ENCODE peak calls at places on chromosomes 11 and 22, in six cellular contexts. One of them, this sample, is unnamed.

GRCh38 chr11:60767388-60767811 is 10.7 kb downstream of the MS4A15 start:
- DNase-seq in A549: peak; percentile 21
- DNase-seq in endothelial cell of umbilical vein: peak; percentile 16
- DNase-seq in HepG2: no peak
- DNase-seq in K562: peak; percentile 66
- DNase-seq in GM12878: no peak
- DNase-seq in this sample: no peak

GRCh38 chr11:90178751-90179150 is 44.1 kb downstream of the CHORDC1 start:
- DNase-seq in A549: no peak
- DNase-seq in endothelial cell of umbilical vein: no peak
- DNase-seq in HepG2: no peak
- DNase-seq in K562: no peak
- DNase-seq in GM12878: no peak
- DNase-seq in this sample: no peak

GRCh38 chr11:46710821-46711269 is 8.2 kb upstream of the F2 start:
- DNase-seq in A549: peak; percentile 53
- DNase-seq in endothelial cell of umbilical vein: no peak
- DNase-seq in HepG2: no peak
- DNase-seq in K562: no peak
- DNase-seq in GM12878: no peak
- DNase-seq in this sample: no peak

GRCh38 chr11:64834723-64835615 is 9.5 kb downstream of the CDC42BPG start:
- DNase-seq in A549: peak; percentile 53
- DNase-seq in endothelial cell of umbilical vein: no peak
- DNase-seq in HepG2: no peak
- DNase-seq in K562: no peak
- DNase-seq in GM12878: no peak
- DNase-seq in this sample: no peak

GRCh38 chr11:26846222-26846621 is 124.4 kb upstream of the SLC5A12 start:
- DNase-seq in A549: no peak
- DNase-seq in endothelial cell of umbilical vein: no peak
- DNase-seq in HepG2: no peak
- DNase-seq in K562: no peak
- DNase-seq in GM12878: no peak
- DNase-seq in this sample: no peak

GRCh38 chr11:13332124-13332523 is 54.5 kb downstream of the BMAL1 start:
- DNase-seq in A549: no peak
- DNase-seq in endothelial cell of umbilical vein: no peak
- DNase-seq in HepG2: no peak
- DNase-seq in K562: no peak
- DNase-seq in GM12878: no peak
- DNase-seq in this sample: no peak

GRCh38 chr22:35022291-35022690 is 43.7 kb upstream of the ISX start:
- DNase-seq in A549: no peak
- DNase-seq in endothelial cell of umbilical vein: no peak
- DNase-seq in HepG2: no peak
- DNase-seq in K562: no peak
- DNase-seq in GM12878: no peak
- DNase-seq in this sample: no peak

GRCh38 chr11:34512810-34513673 is 552 bp downstream of the ELF5 start:
- DNase-seq in A549: peak; percentile 74
- DNase-seq in endothelial cell of umbilical vein: peak; percentile 49
- DNase-seq in HepG2: peak; percentile 69
- DNase-seq in K562: peak; percentile 73
- DNase-seq in GM12878: peak; percentile 7
- DNase-seq in this sample: peak; percentile 67

GRCh38 chr11:63908631-63909491 is 8.1 kb downstream of the RCOR2 start:
- DNase-seq in A549: no peak
- DNase-seq in endothelial cell of umbilical vein: no peak
- DNase-seq in HepG2: no peak
- DNase-seq in K562: no peak
- DNase-seq in GM12878: no peak
- DNase-seq in this sample: no peak

GRCh38 chr11:134761926-134762247 is 349.8 kb upstream of the B3GAT1 start:
- DNase-seq in A549: no peak
- DNase-seq in endothelial cell of umbilical vein: no peak
- DNase-seq in HepG2: no peak
- DNase-seq in K562: no peak
- DNase-seq in GM12878: no peak
- DNase-seq in this sample: no peak

GRCh38 chr11:45663486-45664375 is 1.7 kb downstream of the CHST1 start:
- DNase-seq in A549: no peak
- DNase-seq in endothelial cell of umbilical vein: no peak
- DNase-seq in HepG2: no peak
- DNase-seq in K562: no peak
- DNase-seq in GM12878: no peak
- DNase-seq in this sample: no peak

GRCh38 chr11:69122337-69122641 is 33.4 kb upstream of the SMIM38 start:
- DNase-seq in A549: no peak
- DNase-seq in endothelial cell of umbilical vein: no peak
- DNase-seq in HepG2: no peak
- DNase-seq in K562: no peak
- DNase-seq in GM12878: no peak
- DNase-seq in this sample: no peak

GRCh38 chr11:68862426-68862825 is 20.7 kb upstream of the CPT1A start:
- DNase-seq in A549: no peak
- DNase-seq in endothelial cell of umbilical vein: no peak
- DNase-seq in HepG2: no peak
- DNase-seq in K562: no peak
- DNase-seq in GM12878: no peak
- DNase-seq in this sample: no peak

GRCh38 chr22:40637181-40638150 is 947 bp upstream of the MRTFA start:
- DNase-seq in A549: no peak
- DNase-seq in endothelial cell of umbilical vein: no peak
- DNase-seq in HepG2: no peak
- DNase-seq in K562: peak; percentile 42
- DNase-seq in GM12878: no peak
- DNase-seq in this sample: no peak

GRCh38 chr22:46878549-46878948 is 116.1 kb downstream of the TBC1D22A start:
- DNase-seq in A549: peak; percentile 15
- DNase-seq in endothelial cell of umbilical vein: no peak
- DNase-seq in HepG2: no peak
- DNase-seq in K562: peak; percentile 49
- DNase-seq in GM12878: no peak
- DNase-seq in this sample: peak; percentile 42

GRCh38 chr11:122634507-122634906 is 21.0 kb upstream of the UBASH3B start:
- DNase-seq in A549: no peak
- DNase-seq in endothelial cell of umbilical vein: no peak
- DNase-seq in HepG2: no peak
- DNase-seq in K562: no peak
- DNase-seq in GM12878: no peak
- DNase-seq in this sample: peak; percentile 30

GRCh38 chr11:21838422-21838821 is 354.5 kb upstream of the ANO5 start:
- DNase-seq in A549: no peak
- DNase-seq in endothelial cell of umbilical vein: no peak
- DNase-seq in HepG2: no peak
- DNase-seq in K562: no peak
- DNase-seq in GM12878: no peak
- DNase-seq in this sample: no peak

GRCh38 chr11:114678125-114679036 is at the start of gene NXPE2:
- DNase-seq in A549: peak; percentile 25
- DNase-seq in endothelial cell of umbilical vein: no peak
- DNase-seq in HepG2: no peak
- DNase-seq in K562: no peak
- DNase-seq in GM12878: no peak
- DNase-seq in this sample: no peak

GRCh38 chr22:44775862-44776261 is 23.5 kb downstream of the ARHGAP8 start:
- DNase-seq in A549: no peak
- DNase-seq in endothelial cell of umbilical vein: no peak
- DNase-seq in HepG2: no peak
- DNase-seq in K562: no peak
- DNase-seq in GM12878: no peak
- DNase-seq in this sample: no peak

GRCh38 chr11:14414470-14415461 is 55.8 kb upstream of the RRAS2 start:
- DNase-seq in A549: no peak
- DNase-seq in endothelial cell of umbilical vein: no peak
- DNase-seq in HepG2: no peak
- DNase-seq in K562: peak; percentile 71
- DNase-seq in GM12878: peak; percentile 41
- DNase-seq in this sample: no peak

DNA sequence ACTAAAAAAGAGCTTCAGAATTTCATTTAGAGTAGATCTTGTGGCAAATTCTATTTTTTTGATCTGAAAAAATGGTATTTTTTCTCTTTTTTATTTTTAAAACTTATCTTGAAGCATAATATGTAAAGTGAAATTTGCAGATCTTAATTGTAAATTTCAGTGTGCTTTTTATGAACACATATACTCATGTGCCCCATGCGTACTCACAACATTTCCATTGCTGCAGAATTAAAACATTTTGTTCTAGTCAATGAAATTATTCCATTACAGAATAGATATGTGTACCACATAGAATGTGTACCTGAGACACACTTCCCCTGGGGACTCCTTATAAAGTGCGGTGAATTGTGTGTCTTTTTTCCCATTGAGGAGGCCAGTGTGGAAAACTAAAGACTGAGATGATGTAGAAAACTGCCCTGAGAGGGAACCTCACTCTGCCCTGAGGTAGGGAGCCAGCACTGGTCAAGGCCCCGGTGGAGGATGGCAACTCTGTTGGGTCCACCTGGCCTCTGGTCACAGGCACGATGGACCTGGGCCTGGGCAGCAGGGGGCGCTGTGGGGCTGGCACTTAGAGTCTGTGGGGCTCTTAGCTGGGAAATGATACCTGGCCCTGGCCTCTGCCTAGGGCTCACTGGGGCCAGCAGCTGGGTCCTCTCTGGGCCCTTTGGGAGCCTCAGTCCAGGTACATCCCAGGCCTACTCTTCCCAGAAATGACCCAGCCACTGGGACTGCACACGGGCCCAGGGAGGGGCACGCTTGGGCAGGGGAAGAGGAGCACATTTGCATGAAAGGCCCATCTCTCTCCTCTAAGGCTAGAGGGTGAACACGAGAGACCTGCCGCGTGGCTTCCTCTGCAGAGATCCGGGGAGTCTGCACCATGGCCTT is 77.9 kb upstream of the TOP3B start:
- DNase-seq in A549: peak; percentile 44
- DNase-seq in endothelial cell of umbilical vein: peak; percentile 20
- DNase-seq in HepG2: peak; percentile 40
- DNase-seq in K562: peak; percentile 96
- DNase-seq in GM12878: no peak
- DNase-seq in this sample: peak; percentile 80
- TF ChIP-seq MYC in A549: no peak
- TF ChIP-seq MYC in endothelial cell of umbilical vein: no peak
- TF ChIP-seq MYC in HepG2: no peak
- TF ChIP-seq MYC in K562: peak; percentile 60
- TF ChIP-seq MYC in GM12878: no peak
- TF ChIP-seq MYC in this sample: no peak

DNA sequence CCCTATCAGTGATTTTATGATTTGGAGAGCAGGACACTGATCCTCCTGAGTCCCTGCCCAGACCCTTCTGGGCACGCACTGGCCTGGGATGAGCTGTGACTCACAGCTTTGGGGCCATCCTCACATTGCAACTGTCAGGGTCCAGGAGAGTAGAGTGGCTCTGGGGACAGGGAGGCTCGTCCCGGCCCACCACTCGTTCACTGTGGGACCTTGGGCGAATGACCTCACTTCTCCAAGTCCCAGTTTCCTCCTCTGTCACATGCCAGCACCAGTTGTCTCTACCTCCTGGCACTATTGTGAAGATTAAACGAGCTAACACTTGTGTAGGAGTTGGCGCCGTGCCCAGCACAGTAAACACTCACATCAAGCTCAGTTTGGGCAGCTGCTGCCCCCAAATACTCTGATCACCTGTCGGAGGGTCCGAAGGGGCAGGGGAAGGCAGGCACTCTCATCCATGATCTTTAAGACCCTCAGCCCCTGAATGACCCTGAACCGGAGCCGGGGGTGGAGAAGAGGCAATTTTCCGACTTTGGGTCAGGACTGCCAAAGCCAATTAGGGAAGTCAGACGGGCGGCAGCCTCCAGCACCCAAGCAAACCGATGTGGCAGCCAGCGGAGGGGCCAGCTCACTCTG is 235.1 kb downstream of the MIAT start:
- DNase-seq in A549: peak; percentile 24
- DNase-seq in endothelial cell of umbilical vein: peak; percentile 12
- DNase-seq in HepG2: no peak
- DNase-seq in K562: no peak
- DNase-seq in GM12878: no peak
- DNase-seq in this sample: no peak
- TF ChIP-seq MAX in A549: no peak
- TF ChIP-seq MAX in endothelial cell of umbilical vein: no peak
- TF ChIP-seq MAX in HepG2: no peak
- TF ChIP-seq MAX in K562: no peak
- TF ChIP-seq MAX in GM12878: no peak
- TF ChIP-seq MAX in this sample: no peak

DNA sequence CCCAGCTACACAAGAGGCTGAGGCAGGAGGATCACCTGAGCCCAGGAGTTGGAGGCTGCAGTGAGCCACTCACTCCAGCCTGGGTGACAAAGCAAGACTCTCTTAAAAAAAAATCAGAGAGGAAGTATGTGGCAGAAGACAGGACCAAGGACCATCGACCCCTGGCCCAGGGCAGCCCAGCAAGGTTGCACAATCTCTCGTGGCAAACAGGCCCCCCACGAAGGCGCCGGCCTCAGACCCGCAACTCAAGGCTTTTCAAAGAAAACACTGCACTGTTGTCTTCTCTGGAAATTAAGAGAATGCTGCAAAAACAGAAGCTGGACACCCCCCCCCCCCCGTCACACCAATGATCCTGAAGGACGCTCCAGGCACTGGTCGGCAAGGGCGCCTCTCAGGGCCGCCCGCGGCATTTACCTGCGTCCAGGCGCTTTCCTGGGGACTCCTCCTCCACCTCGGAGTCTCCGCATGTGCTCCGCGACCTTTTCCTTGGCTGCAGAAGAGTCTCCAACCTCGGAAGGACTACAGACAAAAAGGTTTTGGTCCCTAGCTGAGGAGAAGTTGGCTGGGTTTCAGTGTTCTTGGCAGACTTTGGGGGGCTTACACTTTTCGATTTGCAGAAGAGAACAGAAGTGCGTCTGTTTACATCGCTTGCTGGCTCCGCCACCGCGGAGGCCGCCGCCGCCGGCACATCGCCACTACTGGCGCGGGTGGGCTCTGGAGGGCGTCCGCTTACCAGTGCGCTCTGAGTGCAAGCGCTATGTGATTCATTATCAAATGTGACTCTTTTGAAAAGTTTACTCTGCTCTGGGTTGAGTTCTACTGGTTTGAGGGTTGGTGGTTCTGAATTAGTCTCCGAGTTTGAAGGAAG is 40.5 kb downstream of the BRD1 start:
- DNase-seq in A549: no peak
- DNase-seq in endothelial cell of umbilical vein: no peak
- DNase-seq in HepG2: no peak
- DNase-seq in K562: no peak
- DNase-seq in GM12878: no peak
- DNase-seq in this sample: peak; percentile 70
- TF ChIP-seq MYC in A549: no peak
- TF ChIP-seq MYC in endothelial cell of umbilical vein: no peak
- TF ChIP-seq MYC in HepG2: no peak
- TF ChIP-seq MYC in K562: no peak
- TF ChIP-seq MYC in GM12878: no peak
- TF ChIP-seq MYC in this sample: no peak

DNA sequence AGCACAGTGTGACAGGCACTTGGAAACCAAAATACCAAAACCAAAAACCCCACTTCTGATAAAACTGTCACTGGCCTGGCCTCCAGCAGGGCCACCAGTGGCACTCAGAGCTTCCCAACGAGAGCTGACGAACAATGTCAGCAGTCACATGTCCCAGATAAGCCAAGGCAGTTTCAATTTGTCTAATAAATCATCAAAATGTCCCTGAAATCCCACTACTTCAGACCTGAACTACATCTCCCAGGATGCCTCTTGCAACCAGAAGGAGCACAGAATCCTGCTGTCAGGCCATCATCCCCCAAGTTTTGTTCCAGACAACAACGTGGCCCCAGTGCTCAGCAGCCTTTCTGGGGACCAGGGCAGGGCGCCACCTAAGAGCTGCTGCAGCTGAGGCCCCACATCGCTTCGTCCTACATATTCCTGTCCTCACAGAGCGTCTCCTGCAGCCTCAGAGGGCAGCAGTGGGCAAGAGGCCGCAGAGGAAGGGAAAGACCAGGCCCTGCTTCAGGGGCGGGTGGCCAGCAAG is 25.1 kb downstream of the LRFN4 start:
- DNase-seq in A549: no peak
- DNase-seq in endothelial cell of umbilical vein: no peak
- DNase-seq in HepG2: no peak
- DNase-seq in K562: no peak
- DNase-seq in GM12878: no peak
- DNase-seq in this sample: no peak
- TF ChIP-seq MAX in A549: no peak
- TF ChIP-seq MAX in endothelial cell of umbilical vein: no peak
- TF ChIP-seq MAX in HepG2: no peak
- TF ChIP-seq MAX in K562: no peak
- TF ChIP-seq MAX in GM12878: no peak
- TF ChIP-seq MAX in this sample: no peak